ENCODE peak calls at places on chromosomes 2 and 18, in eight cellular contexts. E is body of pancreas, X is fibroblast of lung, D is A673, S is PC-9, P is B cell, Y is astrocyte, Z is OCI-LY7. O is an unnamed sample.

GRCh38 chr2:75896779-75897366 is 186.2 kb upstream of the GCFC2 start:
- DNase-seq in E (peak), X (peak), D (peak), S (no peak), P (no peak), Y (no peak), Z (peak), O (no peak)

GRCh38 chr2:13686262-13686661 is 946.3 kb upstream of the LRATD1 start:
- DNase-seq in E (no peak), X (no peak), D (no peak), S (no peak), P (no peak), Y (no peak), Z (no peak), O (no peak)

GRCh38 chr2:1156526-1156925 is 205.9 kb downstream of the SNTG2 start:
- DNase-seq in E (no peak), X (no peak), D (no peak), S (no peak), P (no peak), Y (no peak), Z (no peak), O (no peak)

GRCh38 chr2:85981579-85982247 is 92.9 kb upstream of the ST3GAL5 start:
- DNase-seq in E (no peak), X (no peak), D (no peak), S (no peak), P (no peak), Y (no peak), Z (no peak), O (no peak)

GRCh38 chr2:231278868-231279267 is 80.4 kb downstream of the ARMC9 start:
- DNase-seq in E (no peak), X (no peak), D (no peak), S (no peak), P (no peak), Y (no peak), Z (no peak), O (no peak)

GRCh38 chr2:112542974-112543760 is 902 bp downstream of the POLR1B start:
- DNase-seq in E (no peak), X (peak), D (peak), S (no peak), P (no peak), Y (peak), Z (peak), O (no peak)

GRCh38 chr2:202574541-202574940 is 60.2 kb upstream of the FAM117B start:
- DNase-seq in E (no peak), X (peak), D (no peak), S (no peak), P (no peak), Y (no peak), Z (no peak), O (no peak)

GRCh38 chr2:168718622-168719021 is 83.8 kb upstream of the NOSTRIN start:
- DNase-seq in E (no peak), X (no peak), D (no peak), S (no peak), P (no peak), Y (no peak), Z (no peak), O (no peak)

GRCh38 chr2:197182668-197183067 is 127.9 kb downstream of the ANKRD44 start:
- DNase-seq in E (no peak), X (peak), D (no peak), S (no peak), P (no peak), Y (peak), Z (no peak), O (no peak)

GRCh38 chr2:47093626-47094025 is 61.5 kb downstream of the STPG4 start:
- DNase-seq in E (no peak), X (no peak), D (no peak), S (no peak), P (no peak), Y (no peak), Z (no peak), O (no peak)

GRCh38 chr2:1964659-1965058 is 220.3 kb upstream of the PXDN start:
- DNase-seq in E (no peak), X (no peak), D (no peak), S (no peak), P (no peak), Y (no peak), Z (no peak), O (no peak)

GRCh38 chr2:191302459-191303155 is 57.4 kb downstream of the MYO1B start:
- DNase-seq in E (no peak), X (no peak), D (peak), S (peak), P (no peak), Y (no peak), Z (no peak), O (no peak)

GRCh38 chr18:36372902-36373301 is 75.4 kb downstream of the FHOD3 start:
- DNase-seq in E (no peak), X (peak), D (no peak), S (peak), P (no peak), Y (peak), Z (no peak), O (no peak)

GRCh38 chr2:171469176-171469575 is 35.1 kb downstream of the DCAF17 start:
- DNase-seq in E (no peak), X (peak), D (no peak), S (no peak), P (no peak), Y (peak), Z (no peak), O (no peak)

GRCh38 chr18:9531791-9532410 is 56.6 kb downstream of the RALBP1 start:
- DNase-seq in E (no peak), X (peak), D (no peak), S (no peak), P (no peak), Y (peak), Z (no peak), O (no peak)

GRCh38 chr2:65056990-65057375 is 767 bp downstream of the CEP68 start:
- DNase-seq in E (no peak), X (no peak), D (no peak), S (no peak), P (no peak), Y (no peak), Z (peak), O (no peak)

GRCh38 chr2:9261231-9261883 is 54.7 kb downstream of the ASAP2 start:
- DNase-seq in E (no peak), X (peak), D (no peak), S (no peak), P (peak), Y (no peak), Z (no peak), O (no peak)

GRCh38 chr2:165793161-165793778 is 777 bp downstream of the GALNT3 start:
- DNase-seq in E (peak), X (peak), D (no peak), S (peak), P (no peak), Y (peak), Z (no peak), O (peak)

GRCh38 chr2:96423866-96424265 is 81.3 kb downstream of the NEURL3 start:
- DNase-seq in E (no peak), X (peak), D (peak), S (peak), P (no peak), Y (peak), Z (no peak), O (no peak)

GRCh38 chr2:119574864-119575263 is 30.6 kb downstream of the CFAP221 start:
- DNase-seq in E (no peak), X (peak), D (no peak), S (no peak), P (no peak), Y (no peak), Z (no peak), O (no peak)
- TF ChIP-seq CTCF in E (no peak), X (no peak), D (no peak), S (no peak), P (no peak), Y (no peak), Z (no peak), O (no peak)

GRCh38 chr18:45894818-45895217 is 69.3 kb downstream of the SIGLEC15 start:
- DNase-seq in E (no peak), X (no peak), D (no peak), S (no peak), P (no peak), Y (no peak), Z (no peak), O (no peak)
- TF ChIP-seq CTCF in E (no peak), X (no peak), D (no peak), S (no peak), P (no peak), Y (no peak), Z (no peak), O (no peak)

GRCh38 chr18:24018299-24018910 is 3.9 kb downstream of the TTC39C start:
- DNase-seq in E (no peak), X (no peak), D (no peak), S (no peak), P (no peak), Y (no peak), Z (no peak), O (no peak)

GRCh38 chr18:24015897-24016631 is 1.5 kb downstream of the TTC39C start:
- DNase-seq in E (no peak), X (no peak), D (no peak), S (no peak), P (no peak), Y (no peak), Z (no peak), O (no peak)

GRCh38 chr18:24014986-24015896 is 687 bp downstream of the TTC39C start:
- DNase-seq in E (peak), X (peak), D (peak), S (peak), P (no peak), Y (peak), Z (peak), O (peak)

GRCh38 chr18:24014062-24014985 is at the start of gene TTC39C:
- DNase-seq in E (peak), X (peak), D (peak), S (no peak), P (peak), Y (peak), Z (peak), O (peak)

GRCh38 chr18:24016643-24017042 is 2.1 kb downstream of the TTC39C start:
- DNase-seq in E (no peak), X (no peak), D (no peak), S (no peak), P (no peak), Y (no peak), Z (no peak), O (no peak)
- TF ChIP-seq CTCF in E (peak), X (peak), D (peak), S (peak), P (peak), Y (peak), Z (peak), O (no peak)

DNA sequence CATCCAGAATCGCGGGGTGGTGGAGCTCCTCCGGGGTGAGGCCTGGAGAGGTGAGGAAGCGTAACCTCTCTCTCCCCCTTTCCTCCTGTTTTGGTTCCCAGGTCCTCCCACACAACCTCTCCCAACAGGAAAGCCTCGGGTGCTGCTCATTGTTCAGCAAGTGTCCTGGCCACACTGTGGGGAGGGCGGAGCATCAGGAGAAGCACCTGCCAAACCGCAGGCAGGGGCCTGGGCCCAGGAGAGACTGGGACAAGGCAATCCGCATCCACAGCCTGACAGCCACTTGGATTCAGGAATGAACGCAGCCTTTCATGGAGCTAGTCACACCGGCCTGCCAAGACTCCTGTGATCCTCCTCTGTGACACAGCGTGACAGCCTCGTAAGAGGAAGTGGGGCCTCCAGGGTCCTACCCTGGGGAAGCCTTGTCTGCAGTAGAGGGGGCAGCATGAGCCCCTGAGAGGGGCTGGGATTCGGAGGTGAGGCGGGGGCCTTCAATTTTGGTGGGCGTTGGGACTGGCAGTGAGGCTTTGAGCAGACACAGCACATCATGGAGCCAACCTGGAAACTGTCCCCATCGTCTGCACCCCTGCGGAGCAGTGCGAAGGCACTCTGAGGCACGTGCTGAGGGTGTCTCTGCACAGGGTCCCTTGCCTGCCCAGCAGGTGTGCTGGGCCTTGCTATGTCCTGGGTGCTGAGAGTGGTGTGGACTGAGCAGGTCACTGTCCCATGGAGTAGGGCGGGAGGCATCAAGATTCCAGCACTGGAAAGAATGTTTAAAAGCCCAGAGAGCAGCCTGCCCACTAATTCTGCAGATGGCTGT is 62.2 kb downstream of the EDAR start:
- DNase-seq in E (no peak), X (no peak), D (no peak), S (no peak), P (no peak), Y (no peak), Z (no peak), O (no peak)
- TF ChIP-seq CTCF in E (no peak), X (no peak), D (no peak), S (no peak), P (no peak), Y (no peak), Z (no peak), O (no peak)

GRCh38 chr18:26516964-26517363 is 31.4 kb downstream of the KCTD1 start:
- DNase-seq in E (no peak), X (peak), D (no peak), S (no peak), P (no peak), Y (peak), Z (no peak), O (no peak)
- TF ChIP-seq CTCF in E (no peak), X (no peak), D (no peak), S (no peak), P (no peak), Y (no peak), Z (no peak), O (no peak)

DNA sequence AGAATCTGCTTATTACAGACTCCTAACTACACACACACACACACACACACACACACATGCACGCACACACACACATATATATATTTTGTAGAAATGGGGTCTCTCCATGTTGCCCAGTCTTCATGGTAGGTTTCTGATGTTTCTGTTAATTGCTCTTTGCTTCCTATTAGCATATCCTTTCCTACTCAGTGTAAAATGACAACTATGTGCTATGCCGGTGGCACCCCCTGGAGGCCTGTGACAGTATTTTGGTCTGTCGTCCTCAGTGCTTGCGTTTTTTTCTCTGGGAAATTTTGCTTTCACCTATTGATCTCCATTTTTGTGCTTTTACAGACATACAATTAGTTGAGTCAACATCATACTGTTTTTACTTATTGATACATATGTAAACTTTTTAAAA is 322.1 kb downstream of the LRRTM1 start:
- DNase-seq in E (no peak), X (no peak), D (peak), S (no peak), P (no peak), Y (no peak), Z (peak), O (no peak)
- TF ChIP-seq CTCF in E (no peak), X (no peak), D (peak), S (peak), P (no peak), Y (peak), Z (peak), O (no peak)

GRCh38 chr2:6922201-6922656 is 5.0 kb downstream of the RNF144A start:
- DNase-seq in E (peak), X (no peak), D (no peak), S (peak), P (no peak), Y (no peak), Z (no peak), O (no peak)

GRCh38 chr2:6917761-6918421 is 679 bp downstream of the RNF144A start:
- DNase-seq in E (no peak), X (no peak), D (no peak), S (no peak), P (no peak), Y (no peak), Z (no peak), O (no peak)

GRCh38 chr2:6917071-6917760 is at the start of gene RNF144A:
- DNase-seq in E (peak), X (peak), D (peak), S (no peak), P (peak), Y (no peak), Z (peak), O (peak)

GRCh38 chr2:6921321-6921922 is 4.2 kb downstream of the RNF144A start:
- DNase-seq in E (peak), X (no peak), D (no peak), S (no peak), P (no peak), Y (no peak), Z (no peak), O (no peak)

DNA sequence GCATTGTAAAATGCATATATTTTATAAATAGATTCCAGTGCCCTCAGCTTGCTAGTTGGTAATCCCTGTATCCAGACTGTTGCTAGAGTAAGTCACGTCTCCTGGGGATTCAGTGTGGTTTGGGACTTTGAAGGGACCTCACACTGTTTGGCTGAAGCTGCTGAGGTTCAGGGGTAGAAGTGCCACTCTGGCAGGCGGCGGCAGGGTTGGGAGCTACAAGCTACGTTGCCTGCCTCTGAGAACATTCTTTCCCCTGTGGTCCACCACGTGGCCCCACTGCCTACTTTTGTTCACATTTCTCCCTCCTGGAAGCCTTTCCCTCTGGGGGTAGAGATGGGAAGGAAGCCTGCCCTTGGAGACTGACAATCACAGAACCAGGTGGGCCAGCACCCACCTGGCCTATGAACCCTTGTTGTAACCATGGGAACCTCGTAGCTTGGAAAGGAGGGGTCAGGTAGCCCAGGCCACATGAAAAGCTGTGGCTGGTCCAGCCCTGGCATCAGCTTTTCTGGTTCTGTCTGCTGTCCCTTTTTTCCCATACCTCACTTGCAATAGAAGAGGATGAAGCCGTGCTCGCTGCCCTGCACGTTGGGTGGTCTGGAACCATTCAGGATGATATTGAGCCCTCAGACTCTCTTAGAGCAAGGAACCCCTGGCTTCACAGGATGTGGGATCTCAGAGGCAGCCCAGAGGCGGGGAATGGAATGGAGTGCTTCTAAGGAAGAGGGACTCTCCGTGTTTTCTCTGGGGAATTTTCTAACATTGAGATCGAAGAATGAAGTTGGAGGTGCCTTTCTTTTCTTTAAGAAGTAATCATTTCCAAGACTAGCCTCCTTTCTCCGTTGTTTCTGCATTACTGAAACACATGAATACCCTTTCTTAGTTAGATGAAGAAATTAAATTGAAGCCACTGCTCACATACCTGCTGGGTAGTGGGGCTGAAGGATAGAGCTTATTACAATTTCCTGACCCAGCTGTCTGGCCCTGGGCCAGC is 3.0 kb downstream of the RNF144A start:
- DNase-seq in E (no peak), X (peak), D (no peak), S (no peak), P (no peak), Y (no peak), Z (no peak), O (no peak)
- TF ChIP-seq CTCF in E (no peak), X (no peak), D (no peak), S (no peak), P (no peak), Y (no peak), Z (no peak), O (no peak)

GRCh38 chr18:21444465-21445023 is 156.0 kb downstream of the ESCO1 start:
- DNase-seq in E (peak), X (peak), D (peak), S (peak), P (no peak), Y (peak), Z (peak), O (no peak)
- TF ChIP-seq CTCF in E (peak), X (peak), D (peak), S (peak), P (no peak), Y (peak), Z (peak), O (no peak)

GRCh38 chr2:102796337-102796736 is 34.5 kb downstream of the TMEM182 start:
- DNase-seq in E (peak), X (no peak), D (no peak), S (no peak), P (no peak), Y (no peak), Z (no peak), O (no peak)
- TF ChIP-seq CTCF in E (no peak), X (no peak), D (no peak), S (no peak), P (no peak), Y (no peak), Z (no peak), O (no peak)

DNA sequence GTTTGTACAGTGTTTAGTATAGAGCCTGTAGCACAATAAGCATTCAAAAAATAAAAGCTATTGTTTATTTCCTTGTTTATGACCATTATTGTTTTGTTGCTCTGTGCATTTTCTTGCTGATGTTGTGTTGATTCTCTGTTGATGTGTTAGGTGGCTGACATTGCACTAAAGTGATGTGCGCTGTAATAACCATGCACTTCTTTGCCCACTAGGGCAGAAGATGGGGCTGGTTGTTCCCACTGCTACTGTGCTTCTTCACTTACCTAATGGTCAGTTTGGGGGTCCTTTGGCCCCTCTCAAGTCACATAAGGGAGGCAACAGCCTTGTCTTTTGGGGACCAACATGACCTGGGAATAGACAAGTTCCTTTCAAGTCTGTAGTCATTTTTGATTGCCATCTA is 6.0 kb downstream of the SCG2 start:
- DNase-seq in E (no peak), X (no peak), D (no peak), S (no peak), P (no peak), Y (no peak), Z (no peak), O (no peak)
- TF ChIP-seq CTCF in E (no peak), X (no peak), D (no peak), S (no peak), P (no peak), Y (no peak), Z (no peak), O (no peak)

O was measured in mesothelial cell of epicardium.